ENCODE peak calls at places on chromosomes 13 and 19, in four cellular contexts. Z is H9, X is neuronal stem cell, Q is mesenchymal stem cell. G is an unnamed sample.

GRCh38 chr13:107266657-107267056 is 698.7 kb upstream of the ARGLU1 start:
- DNase-seq in Z (no peak), X (no peak), Q (no peak), G (no peak)

GRCh38 chr19:40633207-40633606 is 32.0 kb downstream of the LTBP4 start:
- DNase-seq in Z (no peak), X (no peak), Q (no peak), G (peak; percentile 85)

GRCh38 chr13:50617134-50617721 is 226.3 kb downstream of the DLEU7 start:
- DNase-seq in Z (no peak), X (no peak), Q (peak; percentile 29), G (peak; percentile 41)

GRCh38 chr13:108328848-108329247 is 59.3 kb downstream of the TNFSF13B start:
- DNase-seq in Z (no peak), X (no peak), Q (no peak), G (no peak)

GRCh38 chr13:104980571-104980970 is 1554.9 kb downstream of the EFNB2 start:
- DNase-seq in Z (no peak), X (no peak), Q (no peak), G (no peak)

GRCh38 chr19:31316201-31316951 is 32.9 kb downstream of the TSHZ3 start:
- DNase-seq in Z (no peak), X (peak; percentile 32), Q (peak; percentile 91), G (peak; percentile 61)

GRCh38 chr13:63184693-63185092 is 1769.0 kb upstream of the PCDH20 start:
- DNase-seq in Z (peak; percentile 88), X (peak; percentile 47), Q (peak; percentile 42), G (peak; percentile 88)

GRCh38 chr13:112931028-112931934 is 37.7 kb upstream of the MCF2L start:
- DNase-seq in Z (peak; percentile 66), X (no peak), Q (peak; percentile 73), G (peak; percentile 76)

GRCh38 chr13:26771796-26772195 is 11.2 kb upstream of the GPR12 start:
- DNase-seq in Z (no peak), X (no peak), Q (no peak), G (no peak)

GRCh38 chr19:38697641-38698071 is 46.6 kb downstream of the CAPN12 start:
- DNase-seq in Z (no peak), X (no peak), Q (no peak), G (no peak)

GRCh38 chr19:58325623-58326022 is 1.2 kb upstream of the ZSCAN22 start:
- DNase-seq in Z (no peak), X (no peak), Q (peak; percentile 12), G (peak; percentile 57)

GRCh38 chr19:38849746-38850230 is at the start of gene HNRNPL:
- DNase-seq in Z (no peak), X (no peak), Q (no peak), G (no peak)

GRCh38 chr13:19810996-19811881 is 28.5 kb upstream of the PSPC1 start:
- DNase-seq in Z (no peak), X (no peak), Q (no peak), G (peak; percentile 22)

GRCh38 chr19:5690955-5691204 is 785 bp downstream of the RPL36 start:
- DNase-seq in Z (no peak), X (no peak), Q (no peak), G (no peak)

GRCh38 chr19:2976609-2977000 is 759 bp upstream of the TLE6 start:
- DNase-seq in Z (peak; percentile 50), X (no peak), Q (peak; percentile 23), G (no peak)

GRCh38 chr19:13055213-13056051 is 47.2 kb downstream of the LYL1 start:
- DNase-seq in Z (peak; percentile 67), X (no peak), Q (peak; percentile 77), G (peak; percentile 89)

GRCh38 chr13:92136449-92137180 is 738.2 kb downstream of the GPC5 start:
- DNase-seq in Z (no peak), X (no peak), Q (peak; percentile 79), G (no peak)

GRCh38 chr13:36432106-36432544 is at the start of gene CCNA1:
- DNase-seq in Z (peak; percentile 97), X (peak; percentile 73), Q (no peak), G (no peak)

GRCh38 chr19:7831452-7831851 is 1.4 kb downstream of the EVI5L start:
- DNase-seq in Z (peak; percentile 79), X (peak; percentile 38), Q (peak; percentile 68), G (peak; percentile 34)

GRCh38 chr13:76711515-76712182 is 174.6 kb downstream of the KCTD12 start:
- DNase-seq in Z (no peak), X (no peak), Q (peak; percentile 89), G (peak; percentile 94)

GRCh38 chr13:110869805-110870706 is 44.8 kb downstream of the ANKRD10 start:
- DNase-seq in Z (peak; percentile 74), X (no peak), Q (peak; percentile 100), G (peak; percentile 100)

GRCh38 chr19:45542234-45542668 is 35.0 kb downstream of the VASP start:
- DNase-seq in Z (no peak), X (no peak), Q (no peak), G (no peak)

GRCh38 chr19:18846862-18847515 is 15.2 kb downstream of the UPF1 start:
- DNase-seq in Z (peak; percentile 83), X (peak; percentile 69), Q (peak; percentile 78), G (peak; percentile 69)

GRCh38 chr19:21483589-21484170 is 21.7 kb upstream of the ZNF429 start:
- DNase-seq in Z (peak; percentile 84), X (no peak), Q (no peak), G (no peak)

DNA sequence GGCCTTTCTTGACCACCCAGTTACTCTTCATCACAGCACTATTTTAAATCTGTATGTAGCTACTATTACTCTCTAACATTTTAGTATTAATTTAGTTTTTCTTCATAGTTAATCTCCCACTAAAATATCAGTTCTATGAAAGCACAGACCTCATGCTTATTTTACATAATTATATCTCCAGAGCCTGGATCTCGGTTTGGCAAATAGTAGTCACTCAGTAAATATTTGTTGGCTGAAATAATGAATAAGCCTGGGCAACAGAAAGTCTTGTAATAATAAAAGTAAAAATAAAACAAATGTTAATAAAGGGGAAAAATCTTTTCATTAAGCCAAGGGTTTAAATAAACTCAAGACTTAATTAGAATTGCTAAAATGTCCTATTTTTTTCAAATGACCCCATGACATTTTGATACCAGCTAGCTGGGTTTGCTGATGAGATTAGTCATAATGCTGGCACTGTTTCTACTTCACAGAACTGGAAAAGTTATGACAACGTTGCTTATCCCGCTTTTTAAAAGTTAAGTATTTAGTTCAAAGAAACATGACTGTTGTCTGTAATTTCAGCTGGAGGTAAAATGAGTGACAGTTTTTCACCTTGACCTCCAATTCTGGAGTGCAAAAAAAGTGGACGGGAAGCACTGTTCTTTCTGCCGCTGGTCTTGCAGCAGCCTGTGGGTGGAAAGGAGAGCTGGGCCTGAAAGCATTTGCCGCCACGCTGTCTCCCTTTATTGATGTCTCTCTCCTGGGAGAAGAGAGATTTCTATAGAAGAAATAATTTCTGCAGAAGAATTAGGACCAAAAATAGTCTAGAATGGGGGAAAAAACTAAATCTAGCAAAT is 85.2 kb upstream of the SPATA13 start:
- DNase-seq in Z (no peak), X (no peak), Q (no peak), G (no peak)
- H3K14ac ChIP-seq in Z (no peak overlapping the region), X (no peak overlapping the region), Q (no peak overlapping the region), G (no peak overlapping the region)

GRCh38 chr19:33251526-33252090 is 26.0 kb upstream of the SLC7A10 start:
- DNase-seq in Z (no peak), X (no peak), Q (no peak), G (no peak)
- H2BK120ac ChIP-seq in Z (no peak overlapping the region), X (no peak overlapping the region), Q (no peak overlapping the region), G (no peak overlapping the region)

GRCh38 chr13:95870421-95870820 is 182.8 kb downstream of the UGGT2 start:
- DNase-seq in Z (no peak), X (no peak), Q (no peak), G (no peak)

GRCh38 chr13:95862401-95862800 is 185.5 kb downstream of the DNAJC3 start:
- DNase-seq in Z (no peak), X (no peak), Q (no peak), G (peak; percentile 12)

GRCh38 chr13:95865080-95865597 is 188.1 kb downstream of the UGGT2 start:
- DNase-seq in Z (no peak), X (no peak), Q (no peak), G (no peak)
- H3K14ac ChIP-seq in Z (no peak overlapping the region), X (no peak overlapping the region), Q (no peak overlapping the region), G (no peak overlapping the region)

DNA sequence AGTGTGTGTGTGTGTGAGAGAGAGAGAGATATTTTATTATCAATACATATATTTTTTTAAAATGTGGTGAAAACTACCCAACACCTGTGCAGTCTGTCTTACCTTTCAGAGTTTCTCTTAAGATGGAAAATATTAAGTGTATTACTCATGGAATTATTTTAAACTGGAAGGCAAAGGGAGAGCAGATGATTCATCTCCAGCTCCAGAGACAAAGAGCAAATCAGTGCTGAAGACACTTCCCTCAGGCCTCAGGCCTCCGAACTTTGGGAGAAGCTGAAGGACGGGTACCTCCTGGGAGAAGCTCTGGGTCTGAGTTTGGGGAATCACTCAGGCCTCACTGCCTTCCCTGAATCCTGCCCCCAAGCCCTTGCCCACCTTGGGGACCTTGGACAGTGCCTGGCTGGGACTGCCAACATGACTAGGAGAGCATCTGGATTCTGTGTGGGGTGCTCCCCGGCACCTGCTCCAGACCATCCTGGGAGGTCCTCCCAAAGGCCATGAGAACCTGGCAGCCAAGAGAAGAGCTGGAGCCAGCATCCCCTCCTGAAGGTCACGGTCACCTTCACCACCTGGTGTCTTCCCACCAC is 170.4 kb upstream of the UBL3 start:
- DNase-seq in Z (no peak), X (no peak), Q (peak; percentile 7), G (peak; percentile 57)
- H2BK120ac ChIP-seq in Z (no peak overlapping the region), X (no peak overlapping the region), Q (no peak overlapping the region), G (peak overlapping the region; percentile 81)

GRCh38 chr19:44164327-44164672 is 600 bp upstream of the ZNF226 start:
- DNase-seq in Z (no peak), X (no peak), Q (no peak), G (no peak)

GRCh38 chr19:44163789-44164188 is 1.1 kb upstream of the ZNF226 start:
- DNase-seq in Z (no peak), X (no peak), Q (no peak), G (no peak)

DNA sequence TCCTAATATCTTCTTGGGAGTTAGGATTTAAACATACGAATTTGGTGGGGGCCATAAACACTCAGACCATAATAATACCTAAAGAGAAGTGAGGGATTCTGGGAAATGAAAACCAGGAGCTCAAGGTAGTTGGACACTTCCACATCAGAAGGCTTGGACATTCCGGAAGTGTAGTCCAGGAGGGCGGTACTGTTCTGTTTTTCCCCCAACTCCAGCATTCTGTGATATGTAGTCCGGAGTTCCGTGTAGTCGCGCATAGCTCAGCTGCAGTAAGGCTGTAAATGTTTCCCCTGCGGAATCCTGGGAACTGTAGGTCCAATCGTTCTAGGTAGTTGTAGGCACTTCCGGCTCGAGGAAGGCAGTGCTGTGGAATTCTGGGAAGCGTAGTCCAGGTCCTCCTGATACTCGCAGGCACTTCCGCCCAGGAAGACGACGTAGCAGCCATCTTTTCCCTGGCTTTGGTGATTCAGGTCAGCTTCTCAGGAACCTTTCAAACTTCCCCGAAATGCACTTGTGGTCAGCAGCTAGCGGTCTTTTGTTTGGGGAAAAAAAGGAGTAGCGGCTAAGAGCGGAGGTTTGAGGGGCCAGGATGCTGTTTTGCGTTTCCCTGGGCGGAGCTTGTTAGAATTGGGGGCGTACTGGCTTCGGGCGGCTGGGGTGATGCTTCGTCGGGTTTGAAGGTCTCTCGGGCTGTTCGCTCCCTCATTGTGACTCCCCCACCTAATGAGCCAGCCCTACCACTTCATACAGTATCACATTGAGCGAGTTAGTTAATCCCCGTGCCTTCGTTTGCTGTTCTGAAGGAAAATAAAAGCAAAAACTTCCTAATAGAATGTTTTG is at the start of gene ZNF226:
- DNase-seq in Z (peak; percentile 95), X (peak; percentile 89), Q (peak; percentile 99), G (peak; percentile 99)
- H3K14ac ChIP-seq in Z (peak within 1 kb of the TSS; percentile 72), X (no peak within 1 kb of the TSS), Q (no peak within 1 kb of the TSS), G (peak within 1 kb of the TSS; percentile 98)